ENCODE peak calls at places on chromosome 22, in eight cellular contexts. X is H7; E is nephron progenitor cell; W is AG08395; J is stimulated activated CD4-positive, alpha-beta T cell treated with anti-CD3 and anti-CD28 coated beads, TNF-alpha, amount 100 ng/mL, for 4 hours; Z is GM04504; T is NCI-H2081; M is activated T-cell treated with anti-CD3 and anti-CD28 coated beads, Interleukin-2, amount 50 U/mL, for 1 hour. N is an unnamed sample.

GRCh38 chr22:24185501-24186351 is 4.4 kb downstream of the SUSD2 start:
- DNase-seq in X (peak; percentile 50), W (no peak), J (no peak), Z (no peak), T (no peak), M (no peak), E (no peak), N (no peak)

GRCh38 chr22:41366323-41367014 is 15.3 kb upstream of the TEF start:
- DNase-seq in T (no peak), M (no peak), W (no peak), E (no peak), Z (no peak), X (no peak), J (no peak), N (no peak)

GRCh38 chr22:35630387-35630793 is 13.3 kb upstream of the MB start:
- DNase-seq in M (no peak), W (peak; percentile 64), T (no peak), Z (no peak), E (no peak), J (no peak), X (no peak), N (no peak)

GRCh38 chr22:37267128-37267587 is 15.2 kb upstream of the CYTH4 start:
- DNase-seq in W (peak; percentile 53), J (peak; percentile 53), T (no peak), M (peak; percentile 84), X (peak; percentile 96), Z (no peak), E (peak; percentile 83), N (no peak)

GRCh38 chr22:16957781-16958180 is 50.2 kb downstream of the GAB4 start:
- DNase-seq in X (peak; percentile 21), Z (no peak), E (no peak), M (no peak), T (no peak), W (no peak), J (no peak), N (no peak)

GRCh38 chr22:39967996-39968968 is 8.1 kb downstream of the TMA7B start:
- DNase-seq in M (no peak), J (no peak), T (no peak), E (no peak), X (peak; percentile 64), Z (no peak), W (no peak), N (no peak)

GRCh38 chr22:42645938-42646568 is 3.1 kb downstream of the CYB5R3 start:
- DNase-seq in Z (no peak), J (no peak), T (no peak), X (peak; percentile 52), M (no peak), E (no peak), W (no peak), N (no peak)

GRCh38 chr22:17087176-17088131 is 2.7 kb downstream of the IL17RA start:
- DNase-seq in W (peak; percentile 40), J (no peak), X (no peak), E (no peak), M (peak; percentile 57), Z (no peak), T (no peak), N (no peak)

GRCh38 chr22:17501679-17502285 is 61.5 kb upstream of the SLC25A18 start:
- DNase-seq in X (peak; percentile 69), Z (peak; percentile 26), M (no peak), E (no peak), J (no peak), T (peak; percentile 58), W (peak; percentile 61), N (peak; percentile 52)

GRCh38 chr22:37057226-37057625 is 5.7 kb downstream of the KCTD17 start:
- DNase-seq in E (no peak), W (no peak), M (no peak), J (no peak), X (no peak), Z (no peak), T (no peak), N (no peak)

GRCh38 chr22:44408227-44409192 is 89.5 kb downstream of the RTL6 start:
- DNase-seq in M (no peak), T (no peak), W (no peak), J (no peak), X (peak; percentile 33), E (no peak), Z (no peak), N (no peak)

GRCh38 chr22:29202231-29203192 is 3.2 kb upstream of the EMID1 start:
- DNase-seq in M (peak; percentile 52), Z (no peak), E (no peak), T (no peak), W (peak; percentile 56), X (peak; percentile 92), J (no peak), N (no peak)

GRCh38 chr22:24209016-24209415 is 27.7 kb downstream of the SUSD2 start:
- DNase-seq in T (no peak), W (no peak), J (no peak), E (no peak), M (no peak), X (no peak), Z (no peak), N (no peak)

GRCh38 chr22:38699784-38700183 is 959 bp downstream of the JOSD1 start:
- DNase-seq in X (no peak), Z (no peak), W (peak; percentile 50), T (no peak), M (no peak), E (no peak), J (no peak), N (no peak)

GRCh38 chr22:37381489-37381888 is 45.8 kb downstream of the ELFN2 start:
- DNase-seq in X (no peak), W (no peak), T (no peak), J (no peak), E (no peak), Z (no peak), M (no peak), N (no peak)

GRCh38 chr22:28743852-28744251 is 2.0 kb downstream of the HSCB start:
- DNase-seq in J (no peak), Z (no peak), T (no peak), W (no peak), E (no peak), X (no peak), M (no peak), N (no peak)

GRCh38 chr22:50694766-50695420 is 22.3 kb downstream of the SHANK3 start:
- DNase-seq in W (no peak), Z (no peak), X (no peak), M (no peak), E (no peak), T (no peak), J (no peak), N (no peak)

GRCh38 chr22:40603088-40603605 is 33.4 kb downstream of the MRTFA start:
- DNase-seq in W (peak; percentile 45), X (no peak), E (no peak), T (no peak), Z (no peak), J (no peak), M (no peak), N (no peak)

GRCh38 chr22:19694696-19695095 is 19.6 kb upstream of the SEPTIN5 start:
- DNase-seq in W (no peak), M (no peak), Z (no peak), X (no peak), T (no peak), J (no peak), E (no peak), N (no peak)

GRCh38 chr22:47606426-47606825 is 844.0 kb downstream of the TBC1D22A start:
- DNase-seq in E (no peak), T (no peak), X (no peak), J (no peak), W (no peak), M (no peak), Z (no peak), N (no peak)

GRCh38 chr22:19663821-19664325 is 50.4 kb upstream of the SEPTIN5 start:
- DNase-seq in T (peak; percentile 39), W (peak; percentile 53), M (no peak), J (no peak), Z (peak; percentile 14), X (peak; percentile 81), E (peak; percentile 43), N (peak; percentile 19)

GRCh38 chr22:32511274-32511673 is 36.7 kb downstream of the FBXO7 start:
- DNase-seq in Z (no peak), T (no peak), X (no peak), J (no peak), M (no peak), W (no peak), E (no peak), N (no peak)

GRCh38 chr22:20973634-20974286 is 6.7 kb downstream of the AIFM3 start:
- DNase-seq in E (no peak), W (no peak), Z (no peak), M (no peak), T (no peak), X (no peak), J (no peak), N (no peak)

GRCh38 chr22:23289851-23290724 is 109.8 kb downstream of the BCR start:
- DNase-seq in E (peak; percentile 80), T (no peak), W (peak; percentile 81), X (peak; percentile 96), Z (peak; percentile 33), M (peak; percentile 70), J (peak; percentile 29), N (peak; percentile 2)

GRCh38 chr22:39287076-39287743 is 32.2 kb downstream of the RPL3 start:
- DNase-seq in T (no peak), Z (no peak), W (no peak), J (no peak), M (no peak), E (no peak), X (no peak), N (no peak)

GRCh38 chr22:49687786-49688515 is 139.7 kb downstream of the BRD1 start:
- DNase-seq in T (no peak), Z (no peak), E (no peak), X (peak; percentile 47), J (no peak), M (no peak), W (no peak), N (no peak)

GRCh38 chr22:20793386-20794131 is 19.6 kb downstream of the SERPIND1 start:
- DNase-seq in X (no peak), T (no peak), Z (no peak), E (no peak), M (no peak), W (no peak), J (no peak), N (no peak)

GRCh38 chr22:26848244-26848920 is 191.0 kb downstream of the MIAT start:
- DNase-seq in Z (no peak), E (no peak), M (no peak), T (no peak), X (no peak), J (no peak), W (no peak), N (no peak)

GRCh38 chr22:39263626-39264025 is 18.8 kb upstream of the PDGFB start:
- DNase-seq in J (no peak), W (no peak), Z (no peak), T (no peak), M (no peak), X (no peak), E (no peak), N (no peak)

GRCh38 chr22:40203568-40203967 is 25.8 kb downstream of the TNRC6B start:
- DNase-seq in J (peak; percentile 26), Z (no peak), M (no peak), T (no peak), E (no peak), W (no peak), X (no peak), N (no peak)

GRCh38 chr22:41969110-41969646 is at the start of gene SEPTIN3:
- DNase-seq in W (no peak), M (no peak), T (no peak), J (no peak), X (peak; percentile 81), Z (no peak), E (no peak), N (no peak)

GRCh38 chr22:42296381-42296853 is 26.0 kb upstream of the TCF20 start:
- DNase-seq in X (peak; percentile 88), J (no peak), W (no peak), T (peak; percentile 85), E (no peak), M (peak; percentile 35), Z (no peak), N (peak; percentile 86)

GRCh38 chr22:41963453-41964105 is 5.7 kb upstream of the SEPTIN3 start:
- DNase-seq in J (no peak), Z (no peak), X (no peak), M (no peak), W (no peak), T (no peak), E (no peak), N (no peak)

N was measured in NCI-H345.